ENCODE peak calls at places on chromosomes 2 and 18, in seven cellular contexts. T, M, H, I, B, J and Z are unnamed samples.

GRCh38 chr2:142863485-142863921 is 14.0 kb upstream of the KYNU start:
- DNase-seq in J (peak), M (no peak), B (no peak), H (no peak), I (no peak), T (no peak), Z (no peak)

GRCh38 chr2:197710424-197711042 is 5.4 kb downstream of the MARS2 start:
- DNase-seq in H (no peak), B (no peak), M (no peak), T (peak), J (no peak), I (no peak), Z (no peak)

GRCh38 chr18:79405019-79405780 is 9.5 kb downstream of the NFATC1 start:
- DNase-seq in H (no peak), J (no peak), T (no peak), I (no peak), B (no peak), M (no peak), Z (peak)

GRCh38 chr2:108268001-108268400 is 20.7 kb upstream of the SULT1C2 start:
- DNase-seq in J (peak), I (no peak), T (no peak), H (peak), M (no peak), B (peak), Z (no peak)

GRCh38 chr2:155250800-155251199 is 552.3 kb downstream of the KCNJ3 start:
- DNase-seq in I (no peak), M (no peak), J (no peak), T (peak), H (no peak), B (no peak), Z (no peak)

GRCh38 chr2:70144443-70145167 is 46.2 kb downstream of the C2orf42 start:
- DNase-seq in B (no peak), H (no peak), T (no peak), M (no peak), I (no peak), J (no peak), Z (no peak)

GRCh38 chr2:224220581-224221255 is 181.2 kb downstream of the FAM124B start:
- DNase-seq in J (no peak), B (peak), H (no peak), I (no peak), T (no peak), M (no peak), Z (no peak)

GRCh38 chr2:141522702-141523101 is 608.1 kb downstream of the LRP1B start:
- DNase-seq in B (no peak), J (no peak), H (no peak), I (no peak), M (no peak), T (no peak), Z (no peak)

GRCh38 chr18:48662021-48662661 is 123.3 kb downstream of the CTIF start:
- DNase-seq in J (peak), I (no peak), T (no peak), H (peak), M (no peak), B (peak), Z (no peak)

GRCh38 chr2:168892327-168892726 is 2.1 kb upstream of the SPC25 start:
- DNase-seq in J (no peak), I (no peak), B (no peak), T (no peak), M (no peak), H (no peak), Z (no peak)

GRCh38 chr2:153163055-153163454 is 315.5 kb downstream of the RPRM start:
- DNase-seq in I (no peak), T (peak), J (no peak), M (peak), B (no peak), H (no peak), Z (no peak)

GRCh38 chr2:239211391-239212094 is 189.3 kb downstream of the HDAC4 start:
- DNase-seq in J (no peak), I (no peak), B (no peak), M (no peak), T (no peak), H (no peak), Z (peak)

GRCh38 chr2:121194626-121195025 is 90.4 kb downstream of the TFCP2L1 start:
- DNase-seq in H (no peak), B (no peak), T (no peak), M (no peak), I (no peak), J (no peak), Z (no peak)

GRCh38 chr18:3671181-3671580 is 221.2 kb downstream of the TGIF1 start:
- DNase-seq in B (no peak), H (no peak), J (no peak), M (no peak), I (no peak), T (no peak), Z (no peak)

GRCh38 chr2:157898591-157898996 is 22.5 kb upstream of the ACVR1 start:
- DNase-seq in B (peak), I (no peak), T (peak), J (peak), M (no peak), H (peak), Z (no peak)

GRCh38 chr2:655626-656025 is 21.6 kb downstream of the TMEM18 start:
- DNase-seq in B (peak), T (no peak), I (peak), H (no peak), J (no peak), M (no peak), Z (no peak)

GRCh38 chr2:227163998-227164744 is at the start of the genes COL4A3 and COL4A4:
- DNase-seq in M (peak), T (peak), I (no peak), J (no peak), B (no peak), H (no peak), Z (peak)

GRCh38 chr2:110173523-110173922 is 31.3 kb downstream of the NPHP1 start:
- DNase-seq in J (no peak), T (no peak), I (no peak), M (no peak), H (no peak), B (no peak), Z (no peak)

GRCh38 chr2:222756951-222757645 is 85.6 kb downstream of the MOGAT1 start:
- DNase-seq in J (peak), T (no peak), M (no peak), B (peak), H (no peak), I (no peak), Z (no peak)

GRCh38 chr2:222907790-222908431 is 47.1 kb downstream of the ACSL3 start:
- DNase-seq in I (no peak), B (peak), T (no peak), J (peak), M (no peak), H (no peak), Z (no peak)

GRCh38 chr2:9276901-9277455 is 70.4 kb downstream of the ASAP2 start:
- DNase-seq in B (no peak), H (no peak), T (no peak), J (no peak), I (no peak), M (no peak), Z (no peak)

GRCh38 chr2:15819576-15820282 is 120.6 kb upstream of the MYCN start:
- DNase-seq in B (no peak), T (no peak), H (no peak), I (no peak), J (no peak), M (no peak), Z (no peak)

GRCh38 chr18:10518595-10519273 is 7.1 kb upstream of the NAPG start:
- DNase-seq in T (no peak), M (peak), H (no peak), J (no peak), B (peak), I (no peak), Z (peak)

GRCh38 chr18:70181015-70181414 is 24.5 kb downstream of the RTTN start:
- DNase-seq in B (peak), M (no peak), J (peak), T (no peak), I (no peak), H (peak), Z (no peak)

GRCh38 chr2:74835831-74836674 is 2.1 kb downstream of the HK2 start:
- DNase-seq in B (peak), I (no peak), T (peak), M (peak), J (no peak), H (no peak), Z (no peak)

GRCh38 chr18:76420888-76421287 is 74.2 kb downstream of the ZNF516 start:
- DNase-seq in M (no peak), J (no peak), B (no peak), T (no peak), I (no peak), H (no peak), Z (no peak)

GRCh38 chr2:240518981-240519380 is 38.8 kb downstream of the ANKMY1 start:
- DNase-seq in T (no peak), J (no peak), I (peak), B (no peak), H (no peak), M (no peak), Z (no peak)

DNA sequence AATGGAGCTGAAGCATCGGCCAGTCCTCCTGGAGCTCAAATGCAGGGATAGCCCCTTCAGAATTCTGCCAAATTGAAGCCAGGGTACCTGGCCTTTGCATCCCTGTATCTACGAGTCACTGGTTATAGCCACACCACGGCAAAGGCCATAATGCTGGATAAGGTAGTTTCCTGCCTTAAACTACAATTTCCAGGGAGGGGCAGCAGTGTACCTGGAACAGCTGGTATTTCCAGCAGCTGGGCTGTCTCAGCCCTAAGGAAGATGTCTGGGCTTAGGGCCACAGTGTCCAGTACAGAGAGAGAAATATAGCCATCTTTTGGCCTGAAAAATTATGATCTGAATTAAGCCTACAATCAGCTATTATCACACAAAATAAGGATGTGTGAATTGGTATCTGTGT is 180.3 kb downstream of the GCA start:
- DNase-seq in B (no peak), I (no peak), T (no peak), J (no peak), M (peak), H (no peak), Z (no peak)
- TF ChIP-seq CTCF in B (no peak), I (no peak), T (no peak), J (no peak), M (peak), H (no peak), Z (no peak)

GRCh38 chr2:28390857-28391563 is 1.6 kb upstream of the FOSL2 start:
- DNase-seq in J (no peak), B (peak), H (peak), I (peak), M (peak), T (no peak), Z (peak)

GRCh38 chr2:28390241-28390856 is 2.3 kb upstream of the FOSL2 start:
- DNase-seq in J (peak), H (peak), T (peak), B (peak), M (peak), I (peak), Z (peak)

GRCh38 chr2:28387082-28387960 is 5.3 kb upstream of the FOSL2 start:
- DNase-seq in H (no peak), M (no peak), J (no peak), B (no peak), I (no peak), T (no peak), Z (no peak)

GRCh38 chr2:28391564-28392296 is 928 bp upstream of the FOSL2 start:
- DNase-seq in H (no peak), I (no peak), B (peak), M (peak), J (peak), T (peak), Z (peak)

GRCh38 chr2:28389399-28390240 is 3.0 kb upstream of the FOSL2 start:
- DNase-seq in J (no peak), I (no peak), T (no peak), B (no peak), M (no peak), H (no peak), Z (no peak)
- TF ChIP-seq CTCF in J (peak), I (no peak), T (no peak), B (peak), M (no peak), H (peak), Z (no peak)

DNA sequence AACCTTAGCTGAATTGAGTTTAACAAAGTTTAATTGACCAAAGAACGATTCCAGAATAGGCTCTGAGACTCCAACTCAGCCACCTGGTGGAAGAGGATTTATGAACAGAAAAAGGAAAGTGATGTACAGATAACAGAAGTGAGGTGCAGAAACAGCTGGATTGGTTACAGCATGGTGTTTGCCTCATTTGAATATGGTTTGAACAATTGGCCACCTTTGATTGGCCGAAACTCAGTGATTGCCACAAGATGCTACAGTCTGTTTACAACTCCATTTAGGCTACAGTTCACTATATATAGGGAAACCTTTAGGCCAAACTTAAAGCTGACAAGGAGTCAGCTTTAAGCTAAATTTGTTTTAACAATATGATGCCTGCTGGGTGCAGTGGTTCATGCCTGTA is 28.1 kb upstream of the SLC35G4 start:
- DNase-seq in B (no peak), I (no peak), J (no peak), M (no peak), T (peak), H (no peak), Z (no peak)
- TF ChIP-seq CTCF in B (no peak), I (no peak), J (no peak), M (no peak), T (no peak), H (no peak), Z (no peak)

DNA sequence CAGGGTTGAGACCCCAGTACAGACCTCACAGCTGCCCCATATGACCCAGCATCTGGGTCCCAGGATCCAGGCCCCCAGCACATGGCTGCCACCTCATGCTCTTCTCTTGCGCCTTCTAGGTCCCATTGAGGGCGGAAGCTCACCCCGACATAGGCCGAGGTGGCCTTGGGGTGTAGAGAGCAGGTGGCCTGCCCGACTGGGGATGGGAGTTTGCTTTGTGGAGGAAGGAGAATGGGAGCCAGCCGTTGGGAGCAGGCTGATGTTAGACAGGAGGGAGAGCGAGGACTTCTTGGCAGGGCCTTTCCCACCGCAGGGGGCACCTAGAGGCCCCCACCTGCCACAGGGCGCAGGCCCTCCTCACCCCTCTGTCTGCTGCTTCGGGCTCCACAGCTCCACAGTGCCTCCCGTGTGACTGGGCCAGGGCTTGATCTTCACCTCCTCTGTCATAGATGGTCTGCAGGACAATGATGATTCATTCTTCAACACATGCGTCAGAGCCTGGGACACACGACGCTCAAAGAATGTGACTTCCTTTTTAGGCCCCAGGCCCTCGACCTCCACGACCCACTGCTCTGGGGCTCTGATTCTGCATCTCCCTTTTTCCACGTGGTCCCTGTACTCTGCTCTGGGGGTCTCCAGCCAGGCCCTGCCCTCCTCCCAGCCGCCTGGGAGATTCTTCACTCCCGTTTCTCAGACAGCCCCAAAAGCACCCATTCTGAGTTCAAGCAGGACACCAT is 86.6 kb upstream of the ODC1 start:
- DNase-seq in I (no peak), T (no peak), H (no peak), J (no peak), B (no peak), M (no peak), Z (no peak)
- TF ChIP-seq CTCF in I (no peak), T (no peak), H (no peak), J (no peak), B (no peak), M (no peak), Z (no peak)

GRCh38 chr2:180657054-180657453 is 323.4 kb upstream of the UBE2E3 start:
- DNase-seq in H (no peak), J (no peak), I (no peak), T (no peak), M (no peak), B (peak), Z (no peak)
- TF ChIP-seq CTCF in H (no peak), J (no peak), I (no peak), T (no peak), M (no peak), B (no peak), Z (no peak)

GRCh38 chr2:185202928-185203327 is 535.7 kb upstream of the FSIP2 start:
- DNase-seq in I (no peak), B (no peak), T (no peak), J (no peak), M (no peak), H (no peak), Z (no peak)

GRCh38 chr2:185202416-185202815 is 536.2 kb upstream of the FSIP2 start:
- DNase-seq in T (no peak), J (no peak), M (no peak), H (no peak), I (no peak), B (no peak), Z (no peak)

DNA sequence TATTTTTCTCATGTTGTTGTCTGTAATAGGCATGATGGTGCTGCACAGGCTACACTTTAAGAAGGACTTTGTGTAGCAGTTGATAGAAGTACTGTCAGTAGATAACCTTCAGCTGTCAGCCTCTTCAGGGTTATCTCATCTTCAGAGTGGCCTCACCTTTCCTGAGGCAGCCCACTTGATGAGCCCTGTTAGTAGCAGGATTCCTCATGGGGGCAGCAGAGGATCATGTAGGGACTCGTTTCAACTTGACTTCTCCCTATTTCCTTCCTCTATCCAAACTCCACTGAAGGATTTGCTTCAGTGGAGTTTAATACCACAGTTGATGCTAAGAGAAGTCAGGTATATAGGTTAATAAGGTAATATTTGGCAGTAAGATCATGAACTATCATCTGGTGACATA is 530.3 kb upstream of the FSIP2 start:
- DNase-seq in M (peak), B (no peak), J (no peak), I (no peak), T (peak), H (no peak), Z (peak)
- TF ChIP-seq CTCF in M (peak), B (no peak), J (no peak), I (peak), T (peak), H (no peak), Z (peak)